ENCODE peak calls at places on chromosome 5, in nine cellular contexts. X, Q, F, R, H, P, T, Z and M are unnamed samples.

GRCh38 chr5:74289238-74289637 is 351.3 kb downstream of the ENC1 start:
- DNase-seq in X (no peak), Q (no peak), F (no peak), R (no peak), H (no peak), P (no peak), T (no peak), Z (no peak), M (no peak)

GRCh38 chr5:39151731-39152130 is 67.6 kb downstream of the FYB1 start:
- DNase-seq in X (no peak), Q (no peak), F (no peak), R (no peak), H (no peak), P (no peak), T (no peak), Z (no peak), M (no peak)

GRCh38 chr5:16899171-16899570 is 36.9 kb downstream of the MYO10 start:
- DNase-seq in X (no peak), Q (no peak), F (no peak), R (no peak), H (no peak), P (no peak), T (no peak), Z (no peak), M (no peak)

GRCh38 chr5:172362755-172363154 is 79.2 kb upstream of the UBTD2 start:
- DNase-seq in X (no peak), Q (no peak), F (peak), R (no peak), H (no peak), P (no peak), T (no peak), Z (no peak), M (no peak)

GRCh38 chr5:168612996-168613395 is 33.8 kb upstream of the PANK3 start:
- DNase-seq in X (no peak), Q (no peak), F (no peak), R (no peak), H (no peak), P (no peak), T (no peak), Z (no peak), M (peak)

GRCh38 chr5:158563774-158564390 is 535.8 kb downstream of the EBF1 start:
- DNase-seq in X (no peak), Q (no peak), F (no peak), R (no peak), H (no peak), P (no peak), T (no peak), Z (no peak), M (no peak)

GRCh38 chr5:151075698-151076331 is 5.0 kb downstream of the TNIP1 start:
- DNase-seq in X (no peak), Q (no peak), F (peak), R (no peak), H (no peak), P (peak), T (no peak), Z (no peak), M (peak)

GRCh38 chr5:69224520-69224919 is 10.2 kb upstream of the CDK7 start:
- DNase-seq in X (no peak), Q (no peak), F (no peak), R (no peak), H (no peak), P (no peak), T (no peak), Z (no peak), M (no peak)

GRCh38 chr5:41695920-41696582 is 174.2 kb downstream of the OXCT1 start:
- DNase-seq in X (no peak), Q (no peak), F (no peak), R (no peak), H (no peak), P (no peak), T (no peak), Z (no peak), M (no peak)

GRCh38 chr5:759111-759741 is 25.3 kb downstream of the ZDHHC11B start:
- DNase-seq in X (no peak), Q (no peak), F (no peak), R (peak), H (no peak), P (peak), T (no peak), Z (peak), M (peak)

GRCh38 chr5:76790632-76791290 is 28.1 kb upstream of the F2RL1 start:
- DNase-seq in X (no peak), Q (peak), F (peak), R (no peak), H (peak), P (no peak), T (no peak), Z (peak), M (no peak)

GRCh38 chr5:82521431-82522051 is 243.4 kb upstream of the RPS23 start:
- DNase-seq in X (no peak), Q (no peak), F (no peak), R (no peak), H (no peak), P (no peak), T (no peak), Z (no peak), M (no peak)

GRCh38 chr5:64526709-64527439 is 21.1 kb downstream of the RGS7BP start:
- DNase-seq in X (no peak), Q (no peak), F (no peak), R (no peak), H (no peak), P (no peak), T (no peak), Z (no peak), M (no peak)

GRCh38 chr5:33890633-33891032 is 1.2 kb downstream of the ADAMTS12 start:
- DNase-seq in X (peak), Q (no peak), F (no peak), R (no peak), H (no peak), P (no peak), T (no peak), Z (no peak), M (no peak)

GRCh38 chr5:103256178-103256577 is 2.4 kb upstream of the MACIR start:
- DNase-seq in X (no peak), Q (no peak), F (no peak), R (no peak), H (no peak), P (no peak), T (no peak), Z (no peak), M (no peak)

GRCh38 chr5:41193462-41194166 is 19.7 kb downstream of the C6 start:
- DNase-seq in X (no peak), Q (peak), F (no peak), R (peak), H (peak), P (peak), T (no peak), Z (no peak), M (peak)

GRCh38 chr5:11289733-11290132 is 528.7 kb upstream of the DAP start:
- DNase-seq in X (peak), Q (no peak), F (no peak), R (no peak), H (no peak), P (no peak), T (no peak), Z (no peak), M (no peak)

GRCh38 chr5:127634007-127634406 is 14.9 kb upstream of the CTXN3 start:
- DNase-seq in X (no peak), Q (no peak), F (no peak), R (no peak), H (no peak), P (no peak), T (no peak), Z (no peak), M (no peak)

GRCh38 chr5:157821822-157822622 is 36.9 kb downstream of the CLINT1 start:
- DNase-seq in X (no peak), Q (no peak), F (no peak), R (no peak), H (no peak), P (no peak), T (no peak), Z (no peak), M (no peak)

GRCh38 chr5:132054031-132054696 is 6.3 kb upstream of the IL3 start:
- DNase-seq in X (no peak), Q (no peak), F (no peak), R (peak), H (no peak), P (peak), T (no peak), Z (no peak), M (no peak)

GRCh38 chr5:155773680-155774079 is 553.3 kb upstream of the SGCD start:
- DNase-seq in X (no peak), Q (no peak), F (no peak), R (no peak), H (no peak), P (no peak), T (no peak), Z (no peak), M (no peak)

GRCh38 chr5:2138896-2139295 is 256.2 kb upstream of the IRX4 start:
- DNase-seq in X (no peak), Q (no peak), F (no peak), R (no peak), H (no peak), P (no peak), T (no peak), Z (no peak), M (no peak)

GRCh38 chr5:77642915-77643653 is 4.6 kb upstream of the OTP start:
- DNase-seq in X (peak), Q (no peak), F (no peak), R (no peak), H (no peak), P (no peak), T (no peak), Z (no peak), M (no peak)

GRCh38 chr5:93599427-93600146 is 16.6 kb downstream of the NR2F1 start:
- DNase-seq in X (peak), Q (no peak), F (no peak), R (no peak), H (no peak), P (no peak), T (no peak), Z (no peak), M (no peak)

GRCh38 chr5:103211858-103212500 is 46.6 kb upstream of the MACIR start:
- DNase-seq in X (no peak), Q (no peak), F (no peak), R (no peak), H (no peak), P (no peak), T (no peak), Z (no peak), M (no peak)

GRCh38 chr5:135160036-135160675 is 126.1 kb upstream of the PITX1 start:
- DNase-seq in X (no peak), Q (no peak), F (no peak), R (no peak), H (no peak), P (no peak), T (no peak), Z (no peak), M (no peak)

GRCh38 chr5:136012041-136012804 is 16.6 kb upstream of the TGFBI start:
- DNase-seq in X (no peak), Q (no peak), F (peak), R (no peak), H (no peak), P (no peak), T (no peak), Z (no peak), M (no peak)

GRCh38 chr5:14268738-14269137 is 125.6 kb downstream of the TRIO start:
- DNase-seq in X (no peak), Q (no peak), F (no peak), R (no peak), H (peak), P (peak), T (no peak), Z (no peak), M (no peak)

GRCh38 chr5:82493217-82493616 is 215.1 kb upstream of the RPS23 start:
- DNase-seq in X (no peak), Q (no peak), F (no peak), R (no peak), H (no peak), P (no peak), T (no peak), Z (no peak), M (no peak)

GRCh38 chr5:142048272-142048671 is 35.4 kb upstream of the GNPDA1 start:
- DNase-seq in X (peak), Q (no peak), F (no peak), R (no peak), H (no peak), P (no peak), T (no peak), Z (no peak), M (no peak)

GRCh38 chr5:119274767-119275130 is 81.1 kb upstream of the TNFAIP8 start:
- DNase-seq in X (no peak), Q (no peak), F (peak), R (no peak), H (no peak), P (no peak), T (no peak), Z (no peak), M (no peak)

GRCh38 chr5:174692982-174693422 is 31.4 kb upstream of the MSX2 start:
- DNase-seq in X (peak), Q (no peak), F (no peak), R (no peak), H (no peak), P (no peak), T (no peak), Z (no peak), M (peak)